ENCODE peak calls at places on chromosome 14, in four cellular contexts. X, H, W and G are unnamed samples.

GRCh38 chr14:92860097-92860496 is 62.9 kb upstream of the CHGA start:
- DNase-seq in X (no peak), H (no peak), W (no peak), G (no peak)

GRCh38 chr14:79627058-79627457 is 584.2 kb downstream of the DIO2 start:
- DNase-seq in W (no peak), X (no peak), H (no peak), G (no peak)

GRCh38 chr14:79568566-79568965 is 642.7 kb downstream of the DIO2 start:
- DNase-seq in X (no peak), W (no peak), H (no peak), G (no peak)

GRCh38 chr14:104651876-104652260 is 37.5 kb upstream of the INF2 start:
- DNase-seq in X (no peak), H (no peak), W (no peak), G (no peak)

GRCh38 chr14:40989260-40989659 is 617.4 kb upstream of the LRFN5 start:
- DNase-seq in W (no peak), H (no peak), X (no peak), G (no peak)

GRCh38 chr14:58617619-58618018 is 20.1 kb upstream of the DACT1 start:
- DNase-seq in W (no peak), H (no peak), X (no peak), G (no peak)

GRCh38 chr14:65585216-65585615 is 172.7 kb downstream of the FUT8 start:
- DNase-seq in H (no peak), W (no peak), X (no peak), G (no peak)

GRCh38 chr14:105495990-105496830 is 5.2 kb downstream of the TEDC1 start:
- DNase-seq in H (no peak), W (peak; percentile 85), X (no peak), G (no peak)

GRCh38 chr14:94707494-94707893 is 62.4 kb downstream of the GSC start:
- DNase-seq in H (no peak), W (no peak), X (no peak), G (peak; percentile 54)

GRCh38 chr14:94933411-94933964 is 163.6 kb upstream of the GSC start:
- DNase-seq in X (no peak), W (no peak), H (no peak), G (no peak)

GRCh38 chr14:33061667-33062325 is 123.1 kb downstream of the NPAS3 start:
- DNase-seq in X (no peak), H (no peak), W (no peak), G (no peak)

GRCh38 chr14:71538949-71539659 is 393.1 kb upstream of the RGS6 start:
- DNase-seq in X (no peak), W (no peak), H (no peak), G (no peak)

GRCh38 chr14:82125963-82126362 is 592.3 kb upstream of the SEL1L start:
- DNase-seq in W (no peak), H (no peak), X (no peak), G (no peak)

GRCh38 chr14:68675233-68675577 is 117.7 kb downstream of the ZFP36L1 start:
- DNase-seq in X (no peak), H (no peak), W (peak; percentile 6), G (no peak)

GRCh38 chr14:69335421-69335820 is 62.7 kb downstream of the ERH start:
- DNase-seq in W (no peak), H (no peak), X (no peak), G (no peak)

GRCh38 chr14:76768201-76768656 is 7.0 kb downstream of the VASH1 start:
- DNase-seq in W (no peak), X (peak; percentile 47), H (peak; percentile 69), G (peak; percentile 71)

GRCh38 chr14:85241022-85241880 is 288.7 kb upstream of the FLRT2 start:
- DNase-seq in H (no peak), X (no peak), W (no peak), G (no peak)

GRCh38 chr14:30541318-30541717 is 17.6 kb upstream of the G2E3 start:
- DNase-seq in H (no peak), W (no peak), X (no peak), G (no peak)

GRCh38 chr14:44180975-44181374 is 326.1 kb downstream of the FSCB start:
- DNase-seq in H (no peak), W (no peak), X (no peak), G (no peak)

GRCh38 chr14:33643782-33644181 is 307.1 kb downstream of the EGLN3 start:
- DNase-seq in W (no peak), X (no peak), H (no peak), G (no peak)

GRCh38 chr14:75736845-75737485 is 75.9 kb downstream of the TTLL5 start:
- DNase-seq in H (no peak), W (no peak), X (no peak), G (no peak)

GRCh38 chr14:75734848-75735247 is 73.8 kb downstream of the TTLL5 start:
- DNase-seq in X (no peak), H (no peak), W (no peak), G (no peak)

GRCh38 chr14:75742867-75743266 is 81.8 kb downstream of the TTLL5 start:
- DNase-seq in X (no peak), H (no peak), W (no peak), G (no peak)

GRCh38 chr14:75732888-75733287 is 71.8 kb downstream of the TTLL5 start:
- DNase-seq in H (no peak), W (no peak), X (no peak), G (no peak)

GRCh38 chr14:75738192-75738591 is 77.1 kb downstream of the TTLL5 start:
- DNase-seq in X (no peak), H (no peak), W (no peak), G (no peak)
- TF ChIP-seq POLR2AphosphoS5 in X (no peak), H (no peak), W (no peak), G (no peak)

GRCh38 chr14:39488600-39488999 is 56.4 kb upstream of the FBXO33 start:
- DNase-seq in W (no peak), H (no peak), X (no peak), G (no peak)
- TF ChIP-seq USF2 in W (no peak), H (no peak), X (no peak), G (no peak)

GRCh38 chr14:103520269-103520656 is 2.4 kb downstream of the CKB start:
- DNase-seq in X (no peak), W (no peak), H (no peak), G (no peak)

GRCh38 chr14:103520657-103521437 is 1.8 kb downstream of the CKB start:
- DNase-seq in W (no peak), X (no peak), H (peak; percentile 88), G (no peak)

GRCh38 chr14:103519043-103519836 is 3.4 kb downstream of the CKB start:
- DNase-seq in H (peak; percentile 82), X (no peak), W (no peak), G (no peak)

GRCh38 chr14:103518416-103519042 is 4.1 kb downstream of the CKB start:
- DNase-seq in W (peak; percentile 51), X (no peak), H (peak; percentile 77), G (no peak)

GRCh38 chr14:103519837-103520212 is 2.8 kb downstream of the CKB start:
- DNase-seq in H (peak; percentile 44), W (no peak), X (no peak), G (no peak)
- TF ChIP-seq CEBPB in H (no peak), W (no peak), X (no peak), G (no peak)

GRCh38 chr14:54346257-54346656 is 50.5 kb upstream of the CDKN3 start:
- DNase-seq in H (no peak), X (no peak), W (no peak), G (no peak)

GRCh38 chr14:54344445-54344844 is 52.4 kb upstream of the CDKN3 start:
- DNase-seq in W (no peak), H (peak; percentile 69), X (no peak), G (no peak)

GRCh38 chr14:54342806-54343205 is 54.0 kb upstream of the CDKN3 start:
- DNase-seq in X (no peak), H (no peak), W (no peak), G (no peak)

GRCh38 chr14:54347044-54347443 is 49.8 kb upstream of the CDKN3 start:
- DNase-seq in W (no peak), X (no peak), H (no peak), G (no peak)

DNA sequence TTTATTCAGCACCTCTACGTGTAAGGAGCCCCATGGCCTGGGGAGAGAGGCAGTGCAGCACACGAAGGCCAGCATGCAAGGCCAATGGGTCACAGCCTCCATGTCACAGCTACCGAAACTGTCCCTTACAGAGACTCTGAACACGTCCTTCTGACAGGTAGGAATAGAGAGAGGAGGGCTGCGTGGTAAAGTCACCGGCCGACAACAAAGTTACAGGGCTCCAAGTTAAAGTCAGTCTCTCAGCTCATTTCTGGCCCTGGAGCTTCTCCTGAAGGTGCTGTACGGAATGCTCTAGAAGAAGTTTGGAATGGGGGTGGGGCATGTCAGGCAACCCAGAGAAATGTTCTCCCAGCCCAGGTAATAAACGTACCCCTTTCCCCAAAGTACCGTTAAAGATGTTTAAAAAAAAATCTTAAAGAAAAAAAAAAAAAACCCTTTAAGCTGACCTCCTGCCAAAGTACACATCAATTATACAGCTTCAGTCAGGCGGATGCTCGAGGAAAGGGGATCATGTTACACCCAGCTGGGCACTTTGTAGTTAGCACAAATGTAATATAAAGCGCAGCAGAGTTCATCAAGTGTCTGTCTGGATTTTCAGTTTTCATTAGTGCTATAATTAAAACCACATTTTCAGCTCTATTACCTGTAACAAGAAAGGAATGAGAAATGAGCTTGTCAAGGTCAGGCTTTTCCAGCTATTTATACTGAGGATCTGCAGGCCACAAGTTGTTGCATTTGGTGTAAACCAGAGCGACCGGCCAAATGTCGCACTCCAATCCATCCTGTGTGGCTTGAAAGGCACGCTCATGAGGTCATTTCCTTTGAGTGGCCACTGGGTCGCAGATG is 53.3 kb upstream of the CDKN3 start:
- DNase-seq in W (peak; percentile 34), H (no peak), X (no peak), G (no peak)
- TF ChIP-seq POLR2AphosphoS5 in W (no peak), H (no peak), X (no peak), G (no peak)

GRCh38 chr14:23122086-23122485 is 3.0 kb upstream of the CEBPE start:
- DNase-seq in X (no peak), H (no peak), W (no peak), G (no peak)

GRCh38 chr14:23125006-23125405 is 6.0 kb upstream of the CEBPE start:
- DNase-seq in X (no peak), W (no peak), H (no peak), G (no peak)

GRCh38 chr14:23121401-23121800 is 2.3 kb upstream of the CEBPE start:
- DNase-seq in H (no peak), X (no peak), W (no peak), G (no peak)

GRCh38 chr14:23124337-23124954 is 5.4 kb upstream of the CEBPE start:
- DNase-seq in W (no peak), X (no peak), H (no peak), G (no peak)

GRCh38 chr14:23123419-23123818 is 4.4 kb upstream of the CEBPE start:
- DNase-seq in H (peak; percentile 87), W (no peak), X (no peak), G (no peak)
- TF ChIP-seq USF2 in H (no peak), W (no peak), X (no peak), G (no peak)

GRCh38 chr14:89309670-89310177 is 107.3 kb downstream of the FOXN3 start:
- DNase-seq in W (no peak), H (no peak), X (no peak), G (no peak)
- TF ChIP-seq CEBPB in W (no peak), H (no peak), X (no peak), G (no peak)

GRCh38 chr14:73503648-73504047 is 12.9 kb downstream of the RIOX1 start:
- DNase-seq in W (no peak), H (no peak), X (peak; percentile 27), G (no peak)
- TF ChIP-seq POLR2AphosphoS5 in W (no peak), H (no peak), X (no peak), G (no peak)